ENCODE peak calls at places on chromosomes 6 and 20, in seven cellular contexts. P, Y, T, B, G, I and R are unnamed samples.

GRCh38 chr6:119587537-119587936 is 238.0 kb upstream of the MAN1A1 start:
- DNase-seq in B (no peak), P (peak; percentile 51), T (no peak), Y (no peak), I (no peak), G (no peak), R (no peak)

GRCh38 chr6:44504321-44504761 is 116.8 kb downstream of the CDC5L start:
- DNase-seq in T (no peak), Y (no peak), I (no peak), P (no peak), G (no peak), B (peak; percentile 1), R (no peak)

GRCh38 chr6:81786159-81786558 is 33.7 kb upstream of the TENT5A start:
- DNase-seq in P (no peak), T (no peak), I (no peak), G (no peak), B (no peak), Y (no peak), R (no peak)

GRCh38 chr6:140966676-140967075 is 1166.0 kb upstream of the GJE1 start:
- DNase-seq in Y (no peak), B (no peak), P (peak; percentile 55), G (no peak), T (no peak), I (no peak), R (no peak)

GRCh38 chr6:129402244-129402643 is 307.7 kb downstream of the ARHGAP18 start:
- DNase-seq in B (no peak), I (no peak), P (peak; percentile 16), G (no peak), T (no peak), Y (no peak), R (no peak)

GRCh38 chr20:37398750-37399621 is 53.0 kb downstream of the SRC start:
- DNase-seq in G (no peak), P (no peak), T (no peak), Y (peak; percentile 99), I (no peak), B (no peak), R (no peak)

GRCh38 chr20:61356171-61356570 is 104.1 kb downstream of the CDH4 start:
- DNase-seq in T (no peak), G (no peak), Y (no peak), I (no peak), B (no peak), P (no peak), R (no peak)

GRCh38 chr6:15443119-15443518 is 197.2 kb downstream of the JARID2 start:
- DNase-seq in Y (no peak), I (no peak), B (no peak), G (no peak), P (peak; percentile 94), T (no peak), R (no peak)

GRCh38 chr6:44217332-44218143 is 812 bp downstream of the MYMX start:
- DNase-seq in T (no peak), G (no peak), P (peak; percentile 14), I (no peak), B (peak; percentile 71), Y (no peak), R (no peak)

GRCh38 chr6:63807056-63807455 is 171.5 kb downstream of the PHF3 start:
- DNase-seq in Y (no peak), P (no peak), T (no peak), G (no peak), B (no peak), I (no peak), R (no peak)

GRCh38 chr6:127200114-127200513 is 66.5 kb upstream of the RNF146 start:
- DNase-seq in B (no peak), G (no peak), Y (no peak), P (no peak), I (no peak), T (no peak), R (no peak)

GRCh38 chr6:39852324-39852723 is 60.1 kb downstream of the DAAM2 start:
- DNase-seq in P (no peak), B (no peak), I (no peak), G (no peak), T (no peak), Y (no peak), R (no peak)
- H3K27ac ChIP-seq in P (no peak overlapping the region), B (no peak overlapping the region), I (no peak overlapping the region), G (no peak overlapping the region), T (no peak overlapping the region), Y (no peak overlapping the region), R (no peak overlapping the region)

DNA sequence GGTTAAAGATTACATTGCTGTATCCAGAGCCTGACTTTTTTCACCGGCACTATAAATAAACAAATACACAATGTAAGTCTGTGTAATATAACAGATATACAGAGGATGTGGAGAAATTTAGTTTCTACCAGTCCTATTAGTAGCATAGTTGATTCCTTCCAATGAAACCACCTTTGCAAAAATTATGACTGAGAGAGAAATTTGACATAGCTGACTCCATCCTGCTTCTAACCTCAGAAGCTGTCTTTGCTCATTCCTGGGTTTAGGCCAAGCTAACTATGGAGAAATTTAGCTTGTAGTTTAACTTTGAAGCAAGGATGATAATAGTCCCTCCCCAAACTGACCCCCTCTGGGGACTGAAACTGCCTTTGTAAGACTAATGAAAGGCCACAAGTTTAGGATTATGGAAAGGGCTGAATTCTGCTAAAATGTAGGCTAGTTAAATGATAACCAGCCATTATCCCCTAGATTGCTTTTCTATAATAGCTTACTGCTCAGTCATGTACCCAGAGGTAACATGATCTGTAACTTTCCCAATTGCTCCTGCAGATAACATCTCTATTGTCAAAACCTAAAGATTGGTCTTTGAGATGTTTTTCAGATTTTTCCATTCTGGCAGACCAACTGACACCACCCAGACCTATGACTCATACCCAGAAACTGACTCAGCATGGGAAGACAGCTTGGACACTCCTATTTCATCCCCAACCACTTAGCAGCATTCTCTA is 172.8 kb upstream of the ARG1 start:
- DNase-seq in T (peak; percentile 12), I (peak; percentile 13), Y (peak; percentile 21), P (peak; percentile 67), B (no peak), G (no peak), R (no peak)
- TF ChIP-seq USF2 in T (no peak), I (no peak), Y (no peak), P (no peak), B (no peak), G (no peak), R (no peak)

GRCh38 chr6:26660096-26660425 is 515 bp upstream of the ZNF322 start:
- DNase-seq in T (peak; percentile 54), P (peak; percentile 33), I (peak; percentile 40), Y (peak; percentile 27), G (no peak), B (no peak), R (no peak)
- H3K27ac ChIP-seq in T (peak overlapping the region; percentile 40), P (peak overlapping the region; percentile 18), I (peak overlapping the region; percentile 85), Y (peak overlapping the region; percentile 71), G (peak overlapping the region; percentile 59), B (no peak overlapping the region), R (peak overlapping the region; percentile 85)

DNA sequence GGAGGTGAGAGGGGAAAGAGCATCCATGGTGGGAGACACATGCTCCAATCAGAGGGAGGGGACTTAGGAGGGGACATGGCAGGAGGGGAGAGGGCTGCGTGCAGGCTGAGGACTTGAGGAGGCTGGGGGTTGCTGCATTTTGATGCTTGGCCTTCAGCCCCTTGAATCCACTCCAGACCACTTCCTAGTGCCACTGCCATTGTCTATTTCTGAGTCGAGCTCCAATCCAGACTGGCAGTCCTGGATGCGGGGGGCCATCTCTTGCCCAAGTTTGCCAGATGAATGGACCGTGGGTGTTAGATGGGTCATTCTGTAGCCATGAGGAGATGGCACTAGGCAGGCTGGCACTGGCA is 7.9 kb upstream of the EMILIN3 start:
- DNase-seq in P (no peak), Y (no peak), G (no peak), T (no peak), B (no peak), I (no peak), R (no peak)
- TF ChIP-seq USF2 in P (no peak), Y (no peak), G (no peak), T (no peak), B (no peak), I (no peak), R (no peak)

DNA sequence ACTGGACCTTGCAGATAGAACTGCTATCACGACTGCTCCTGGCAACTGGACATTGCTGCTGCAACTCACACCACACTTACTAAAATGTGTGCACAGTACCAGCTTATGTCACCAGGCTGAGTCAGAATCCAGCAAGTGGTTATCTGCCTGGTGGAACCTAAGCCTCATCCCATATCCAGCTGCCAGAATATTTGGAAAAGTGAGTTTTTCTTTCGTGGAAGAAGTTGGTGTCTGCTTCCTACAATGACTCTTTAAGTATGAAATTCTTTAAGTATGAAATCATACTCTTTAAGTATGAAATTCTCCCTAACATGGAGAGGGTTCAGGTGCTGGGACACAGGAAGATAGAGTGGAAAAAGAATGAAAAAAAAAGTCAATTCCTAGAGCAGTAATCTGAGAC is 16.4 kb upstream of the POLR1H start:
- DNase-seq in Y (no peak), T (no peak), G (no peak), I (no peak), B (no peak), P (peak; percentile 89), R (no peak)
- H3K27ac ChIP-seq in Y (no peak overlapping the region), T (no peak overlapping the region), G (no peak overlapping the region), I (no peak overlapping the region), B (no peak overlapping the region), P (no peak overlapping the region), R (no peak overlapping the region)

GRCh38 chr6:40315055-40315454 is 272.1 kb downstream of the LRFN2 start:
- DNase-seq in I (no peak), T (no peak), B (no peak), P (no peak), Y (no peak), G (no peak), R (no peak)
- TF ChIP-seq USF2 in I (no peak), T (no peak), B (no peak), P (no peak), Y (no peak), G (no peak), R (no peak)

DNA sequence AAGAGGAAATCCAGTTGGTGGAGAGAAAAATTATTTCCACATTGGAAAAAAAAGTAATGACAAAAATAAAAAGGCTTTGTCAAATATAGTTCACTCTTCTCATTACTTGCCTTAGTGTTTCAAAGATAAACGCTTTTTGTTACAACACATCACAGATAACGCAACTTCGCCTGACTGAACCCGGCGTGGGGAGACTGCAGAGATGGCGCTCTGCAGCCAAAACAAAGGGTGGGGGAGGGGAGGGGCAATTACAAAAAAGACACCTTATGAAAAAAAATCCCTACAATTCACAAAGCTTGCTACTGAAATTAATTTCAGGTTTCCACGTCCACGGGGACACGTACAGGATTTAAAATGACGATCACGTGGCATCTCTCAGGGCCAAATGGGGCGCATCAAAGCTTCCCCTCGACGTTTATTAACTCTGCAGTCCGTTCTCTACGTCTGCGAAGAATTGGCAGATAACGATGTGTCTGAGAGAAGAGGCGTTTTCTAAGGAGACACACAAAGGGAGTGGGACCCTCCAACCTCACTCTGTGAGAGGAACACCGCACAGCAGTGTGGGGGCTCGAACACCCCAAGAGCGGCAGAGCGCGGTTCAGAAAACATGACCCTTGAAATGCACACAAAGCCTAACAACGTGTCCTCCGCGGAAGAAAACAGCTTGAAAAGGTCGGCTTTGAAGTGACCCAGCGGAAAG is 1.5 kb upstream of the AFDN start:
- DNase-seq in B (no peak), Y (no peak), G (no peak), I (no peak), P (no peak), T (no peak), R (no peak)
- H3K27ac ChIP-seq in B (no peak overlapping the region), Y (peak overlapping the region; percentile 63), G (no peak overlapping the region), I (no peak overlapping the region), P (no peak overlapping the region), T (peak overlapping the region; percentile 56), R (no peak overlapping the region)